ENCODE peak calls at places on chromosome 3, in ten cellular contexts. One of them, this sample, is unnamed.

GRCh38 chr3:138332472-138333073 is 2.9 kb upstream of the NME9 start:
- DNase-seq in fibroblast of lung: peak; percentile 66
- DNase-seq in thyroid gland: no peak
- DNase-seq in HL-60: no peak
- DNase-seq in B cell: no peak
- DNase-seq in cardiac fibroblast: peak; percentile 70
- DNase-seq in activated B cell treated with CpG ODN at 0.5 μM for 24 hours: no peak
- DNase-seq in stomach: no peak
- DNase-seq in OCI-LY7: peak; percentile 50
- DNase-seq in endothelial cell: no peak
- DNase-seq in this sample: no peak

GRCh38 chr3:24201301-24201700 is 256.2 kb downstream of the NR1D2 start:
- DNase-seq in stomach: no peak
- DNase-seq in thyroid gland: no peak
- DNase-seq in activated B cell treated with CpG ODN at 0.5 μM for 24 hours: no peak
- DNase-seq in fibroblast of lung: no peak
- DNase-seq in cardiac fibroblast: peak; percentile 8
- DNase-seq in B cell: no peak
- DNase-seq in HL-60: no peak
- DNase-seq in OCI-LY7: no peak
- DNase-seq in endothelial cell: no peak
- DNase-seq in this sample: no peak

GRCh38 chr3:147699175-147699838 is 290.1 kb downstream of the ZIC1 start:
- DNase-seq in cardiac fibroblast: peak; percentile 63
- DNase-seq in HL-60: no peak
- DNase-seq in fibroblast of lung: peak; percentile 90
- DNase-seq in B cell: no peak
- DNase-seq in stomach: no peak
- DNase-seq in activated B cell treated with CpG ODN at 0.5 μM for 24 hours: no peak
- DNase-seq in OCI-LY7: no peak
- DNase-seq in endothelial cell: no peak
- DNase-seq in thyroid gland: no peak
- DNase-seq in this sample: no peak

GRCh38 chr3:189337672-189338071 is 165.9 kb downstream of the TPRG1 start:
- DNase-seq in endothelial cell: no peak
- DNase-seq in stomach: no peak
- DNase-seq in B cell: no peak
- DNase-seq in fibroblast of lung: no peak
- DNase-seq in thyroid gland: no peak
- DNase-seq in OCI-LY7: no peak
- DNase-seq in HL-60: no peak
- DNase-seq in cardiac fibroblast: no peak
- DNase-seq in activated B cell treated with CpG ODN at 0.5 μM for 24 hours: no peak
- DNase-seq in this sample: no peak

GRCh38 chr3:49794926-49795905 is 4.5 kb downstream of the CDHR4 start:
- DNase-seq in fibroblast of lung: no peak
- DNase-seq in stomach: no peak
- DNase-seq in OCI-LY7: no peak
- DNase-seq in HL-60: no peak
- DNase-seq in cardiac fibroblast: no peak
- DNase-seq in thyroid gland: no peak
- DNase-seq in endothelial cell: no peak
- DNase-seq in activated B cell treated with CpG ODN at 0.5 μM for 24 hours: no peak
- DNase-seq in B cell: no peak
- DNase-seq in this sample: no peak

GRCh38 chr3:186476044-186476468 is 68.1 kb downstream of the CRYGS start:
- DNase-seq in B cell: no peak
- DNase-seq in OCI-LY7: no peak
- DNase-seq in activated B cell treated with CpG ODN at 0.5 μM for 24 hours: no peak
- DNase-seq in thyroid gland: peak; percentile 52
- DNase-seq in HL-60: no peak
- DNase-seq in fibroblast of lung: peak; percentile 10
- DNase-seq in cardiac fibroblast: no peak
- DNase-seq in stomach: no peak
- DNase-seq in endothelial cell: no peak
- DNase-seq in this sample: no peak

GRCh38 chr3:13091898-13092620 is 18.8 kb upstream of the IQSEC1 start:
- DNase-seq in activated B cell treated with CpG ODN at 0.5 μM for 24 hours: peak; percentile 80
- DNase-seq in B cell: peak; percentile 87
- DNase-seq in OCI-LY7: peak; percentile 81
- DNase-seq in thyroid gland: peak; percentile 88
- DNase-seq in cardiac fibroblast: peak; percentile 80
- DNase-seq in HL-60: peak; percentile 34
- DNase-seq in endothelial cell: peak; percentile 85
- DNase-seq in stomach: peak; percentile 92
- DNase-seq in fibroblast of lung: peak; percentile 67
- DNase-seq in this sample: peak; percentile 89

GRCh38 chr3:176296066-176296597 is 901.1 kb downstream of the TBL1XR1 start:
- DNase-seq in stomach: no peak
- DNase-seq in B cell: no peak
- DNase-seq in OCI-LY7: no peak
- DNase-seq in HL-60: no peak
- DNase-seq in fibroblast of lung: no peak
- DNase-seq in activated B cell treated with CpG ODN at 0.5 μM for 24 hours: no peak
- DNase-seq in endothelial cell: no peak
- DNase-seq in thyroid gland: no peak
- DNase-seq in cardiac fibroblast: no peak
- DNase-seq in this sample: no peak

GRCh38 chr3:55042591-55042990 is 114.7 kb upstream of the LRTM1 start:
- DNase-seq in OCI-LY7: no peak
- DNase-seq in thyroid gland: no peak
- DNase-seq in fibroblast of lung: peak; percentile 12
- DNase-seq in B cell: no peak
- DNase-seq in stomach: no peak
- DNase-seq in HL-60: no peak
- DNase-seq in endothelial cell: no peak
- DNase-seq in activated B cell treated with CpG ODN at 0.5 μM for 24 hours: no peak
- DNase-seq in cardiac fibroblast: peak; percentile 40
- DNase-seq in this sample: no peak

GRCh38 chr3:138578141-138578540 is 15.9 kb downstream of the CEP70 start:
- DNase-seq in thyroid gland: no peak
- DNase-seq in OCI-LY7: peak; percentile 69
- DNase-seq in cardiac fibroblast: no peak
- DNase-seq in endothelial cell: no peak
- DNase-seq in fibroblast of lung: no peak
- DNase-seq in B cell: peak; percentile 44
- DNase-seq in HL-60: no peak
- DNase-seq in activated B cell treated with CpG ODN at 0.5 μM for 24 hours: no peak
- DNase-seq in stomach: no peak
- DNase-seq in this sample: no peak

GRCh38 chr3:49032646-49033304 is 3.6 kb upstream of the IMPDH2 start:
- DNase-seq in fibroblast of lung: no peak
- DNase-seq in cardiac fibroblast: no peak
- DNase-seq in OCI-LY7: no peak
- DNase-seq in HL-60: no peak
- DNase-seq in B cell: no peak
- DNase-seq in thyroid gland: no peak
- DNase-seq in endothelial cell: no peak
- DNase-seq in activated B cell treated with CpG ODN at 0.5 μM for 24 hours: no peak
- DNase-seq in stomach: no peak
- DNase-seq in this sample: no peak

GRCh38 chr3:10198761-10199688 is 34.3 kb downstream of the IRAK2 start:
- DNase-seq in stomach: peak; percentile 75
- DNase-seq in HL-60: no peak
- DNase-seq in thyroid gland: peak; percentile 63
- DNase-seq in endothelial cell: no peak
- DNase-seq in cardiac fibroblast: peak; percentile 96
- DNase-seq in activated B cell treated with CpG ODN at 0.5 μM for 24 hours: peak; percentile 47
- DNase-seq in fibroblast of lung: peak; percentile 33
- DNase-seq in B cell: peak; percentile 76
- DNase-seq in OCI-LY7: peak; percentile 82
- DNase-seq in this sample: peak; percentile 64

GRCh38 chr3:141311496-141312358 is 56.6 kb upstream of the ZBTB38 start:
- DNase-seq in fibroblast of lung: peak; percentile 98
- DNase-seq in endothelial cell: peak; percentile 96
- DNase-seq in stomach: peak; percentile 99
- DNase-seq in activated B cell treated with CpG ODN at 0.5 μM for 24 hours: peak; percentile 92
- DNase-seq in cardiac fibroblast: peak; percentile 99
- DNase-seq in thyroid gland: peak; percentile 99
- DNase-seq in OCI-LY7: peak; percentile 98
- DNase-seq in HL-60: peak; percentile 94
- DNase-seq in B cell: peak; percentile 99
- DNase-seq in this sample: peak; percentile 98
- TF ChIP-seq CTCF in fibroblast of lung: peak; percentile 58
- TF ChIP-seq CTCF in endothelial cell: peak; percentile 64
- TF ChIP-seq CTCF in stomach: peak; percentile 56
- TF ChIP-seq CTCF in activated B cell treated with CpG ODN at 0.5 μM for 24 hours: no peak
- TF ChIP-seq CTCF in cardiac fibroblast: peak; percentile 81
- TF ChIP-seq CTCF in thyroid gland: peak; percentile 75
- TF ChIP-seq CTCF in OCI-LY7: peak; percentile 77
- TF ChIP-seq CTCF in HL-60: peak; percentile 35
- TF ChIP-seq CTCF in B cell: peak; percentile 72
- TF ChIP-seq CTCF in this sample: peak; percentile 90

DNA sequence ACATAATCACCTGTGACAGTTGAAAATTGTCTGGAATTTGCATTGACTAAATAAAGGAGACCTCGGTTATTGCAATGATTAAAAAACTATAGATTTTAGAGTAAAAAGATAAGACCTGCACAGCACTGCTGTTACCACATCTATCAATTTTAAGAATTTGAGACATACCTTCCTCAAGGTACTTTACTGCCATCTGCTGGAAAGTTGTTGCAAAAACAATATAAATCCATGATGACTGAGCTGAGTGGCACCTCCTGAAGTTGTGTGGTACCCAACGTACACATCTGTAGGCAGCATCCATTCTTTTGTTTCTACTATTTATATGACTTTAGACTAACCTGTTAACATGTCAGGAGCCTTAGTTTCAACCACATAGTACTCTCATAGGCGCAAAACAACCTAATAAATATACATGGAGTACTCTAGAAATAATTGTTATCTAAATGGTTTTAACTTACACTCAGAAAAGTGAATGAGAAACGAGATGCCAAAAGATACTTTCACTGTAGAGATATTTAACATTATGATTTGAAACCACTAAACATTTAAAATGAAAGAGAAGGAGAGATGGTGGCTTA is 106.7 kb downstream of the GHSR start:
- DNase-seq in endothelial cell: peak; percentile 13
- DNase-seq in activated B cell treated with CpG ODN at 0.5 μM for 24 hours: no peak
- DNase-seq in fibroblast of lung: peak; percentile 73
- DNase-seq in cardiac fibroblast: peak; percentile 72
- DNase-seq in B cell: no peak
- DNase-seq in thyroid gland: no peak
- DNase-seq in HL-60: peak; percentile 43
- DNase-seq in stomach: no peak
- DNase-seq in OCI-LY7: peak; percentile 72
- DNase-seq in this sample: peak; percentile 36
- TF ChIP-seq CTCF in endothelial cell: peak; percentile 42
- TF ChIP-seq CTCF in activated B cell treated with CpG ODN at 0.5 μM for 24 hours: peak; percentile 53
- TF ChIP-seq CTCF in fibroblast of lung: peak; percentile 44
- TF ChIP-seq CTCF in cardiac fibroblast: peak; percentile 36
- TF ChIP-seq CTCF in B cell: peak; percentile 92
- TF ChIP-seq CTCF in thyroid gland: peak; percentile 66
- TF ChIP-seq CTCF in HL-60: peak; percentile 30
- TF ChIP-seq CTCF in stomach: peak; percentile 65
- TF ChIP-seq CTCF in OCI-LY7: peak; percentile 89
- TF ChIP-seq CTCF in this sample: peak; percentile 66

GRCh38 chr3:169299129-169299528 is 364.4 kb downstream of the MECOM start:
- DNase-seq in fibroblast of lung: no peak
- DNase-seq in B cell: no peak
- DNase-seq in stomach: no peak
- DNase-seq in endothelial cell: no peak
- DNase-seq in thyroid gland: no peak
- DNase-seq in cardiac fibroblast: no peak
- DNase-seq in OCI-LY7: no peak
- DNase-seq in HL-60: no peak
- DNase-seq in activated B cell treated with CpG ODN at 0.5 μM for 24 hours: no peak
- DNase-seq in this sample: no peak

GRCh38 chr3:169295912-169296311 is 367.6 kb downstream of the MECOM start:
- DNase-seq in cardiac fibroblast: no peak
- DNase-seq in endothelial cell: no peak
- DNase-seq in B cell: no peak
- DNase-seq in activated B cell treated with CpG ODN at 0.5 μM for 24 hours: no peak
- DNase-seq in thyroid gland: no peak
- DNase-seq in OCI-LY7: peak; percentile 4
- DNase-seq in HL-60: no peak
- DNase-seq in stomach: no peak
- DNase-seq in fibroblast of lung: no peak
- DNase-seq in this sample: no peak

GRCh38 chr3:169297214-169297613 is 366.3 kb downstream of the MECOM start:
- DNase-seq in OCI-LY7: no peak
- DNase-seq in HL-60: no peak
- DNase-seq in cardiac fibroblast: no peak
- DNase-seq in stomach: no peak
- DNase-seq in thyroid gland: no peak
- DNase-seq in B cell: no peak
- DNase-seq in fibroblast of lung: no peak
- DNase-seq in activated B cell treated with CpG ODN at 0.5 μM for 24 hours: no peak
- DNase-seq in endothelial cell: no peak
- DNase-seq in this sample: no peak

GRCh38 chr3:169298247-169298992 is 365.1 kb downstream of the MECOM start:
- DNase-seq in activated B cell treated with CpG ODN at 0.5 μM for 24 hours: no peak
- DNase-seq in thyroid gland: no peak
- DNase-seq in OCI-LY7: no peak
- DNase-seq in B cell: no peak
- DNase-seq in cardiac fibroblast: no peak
- DNase-seq in HL-60: no peak
- DNase-seq in endothelial cell: no peak
- DNase-seq in stomach: no peak
- DNase-seq in fibroblast of lung: no peak
- DNase-seq in this sample: no peak

DNA sequence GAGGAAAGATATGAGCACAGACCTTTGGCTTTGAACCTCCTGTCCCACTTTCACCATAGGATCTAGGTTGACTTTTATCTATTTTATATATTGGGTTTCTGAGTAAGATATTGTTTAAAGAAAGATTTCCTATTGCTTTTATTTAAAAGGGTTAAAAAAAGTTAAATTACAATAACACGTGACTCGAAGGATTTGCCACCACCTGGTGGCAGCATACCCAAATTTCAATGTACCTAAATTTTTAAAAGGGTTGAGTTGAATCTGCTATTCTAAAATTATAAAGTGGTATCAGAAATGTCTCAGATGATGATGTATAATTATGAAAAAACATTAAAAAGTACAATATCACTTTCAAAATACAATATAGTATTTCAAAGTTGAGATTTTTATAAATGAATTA is 368.4 kb downstream of the MECOM start:
- DNase-seq in thyroid gland: no peak
- DNase-seq in cardiac fibroblast: peak; percentile 67
- DNase-seq in stomach: no peak
- DNase-seq in OCI-LY7: peak; percentile 13
- DNase-seq in HL-60: no peak
- DNase-seq in fibroblast of lung: peak; percentile 65
- DNase-seq in B cell: no peak
- DNase-seq in activated B cell treated with CpG ODN at 0.5 μM for 24 hours: no peak
- DNase-seq in endothelial cell: no peak
- DNase-seq in this sample: no peak
- TF ChIP-seq CTCF in thyroid gland: no peak
- TF ChIP-seq CTCF in cardiac fibroblast: peak; percentile 51
- TF ChIP-seq CTCF in stomach: peak; percentile 31
- TF ChIP-seq CTCF in OCI-LY7: peak; percentile 80
- TF ChIP-seq CTCF in HL-60: no peak
- TF ChIP-seq CTCF in fibroblast of lung: peak; percentile 33
- TF ChIP-seq CTCF in B cell: no peak
- TF ChIP-seq CTCF in activated B cell treated with CpG ODN at 0.5 μM for 24 hours: no peak
- TF ChIP-seq CTCF in endothelial cell: peak; percentile 84
- TF ChIP-seq CTCF in this sample: peak; percentile 41

DNA sequence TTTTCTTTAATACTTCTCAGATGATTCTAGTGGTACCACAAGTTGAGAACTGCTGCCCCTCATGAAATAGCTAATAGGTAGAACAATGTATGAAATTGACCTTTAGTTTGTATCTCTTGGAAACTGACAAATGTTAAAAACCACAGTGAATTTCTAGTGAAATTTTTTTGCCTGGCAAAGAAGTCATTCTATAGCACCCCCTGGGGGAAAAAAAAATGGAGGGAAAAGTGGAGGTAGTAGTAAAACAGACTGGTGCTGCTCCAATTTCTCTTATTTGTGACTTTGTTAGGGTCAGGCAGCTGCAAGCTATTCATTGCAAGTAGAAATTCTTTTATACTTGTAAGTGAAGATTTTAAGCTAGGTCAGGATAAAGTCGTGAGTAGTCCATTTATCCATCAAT is 605.0 kb downstream of the NLGN1 start:
- DNase-seq in activated B cell treated with CpG ODN at 0.5 μM for 24 hours: no peak
- DNase-seq in fibroblast of lung: no peak
- DNase-seq in thyroid gland: no peak
- DNase-seq in B cell: no peak
- DNase-seq in HL-60: no peak
- DNase-seq in cardiac fibroblast: peak; percentile 16
- DNase-seq in OCI-LY7: no peak
- DNase-seq in stomach: no peak
- DNase-seq in endothelial cell: peak; percentile 7
- DNase-seq in this sample: no peak
- TF ChIP-seq CTCF in activated B cell treated with CpG ODN at 0.5 μM for 24 hours: no peak
- TF ChIP-seq CTCF in fibroblast of lung: no peak
- TF ChIP-seq CTCF in thyroid gland: no peak
- TF ChIP-seq CTCF in B cell: no peak
- TF ChIP-seq CTCF in HL-60: no peak
- TF ChIP-seq CTCF in cardiac fibroblast: peak; percentile 28
- TF ChIP-seq CTCF in OCI-LY7: peak; percentile 47
- TF ChIP-seq CTCF in stomach: no peak
- TF ChIP-seq CTCF in endothelial cell: peak; percentile 41
- TF ChIP-seq CTCF in this sample: no peak